ENCODE peak calls at places on chromosomes 5 and 9, in five cellular contexts. One of them, this sample, is unnamed.

GRCh38 chr5:151002681-151003502 is 17.5 kb upstream of the GPX3 start:
- DNase-seq in activated T-helper 9 cell treated with anti-CD3 and anti-CD28 coated beads, Interleukin-2, amount 50 U/mL, for 16 hours: no peak
- DNase-seq in dermis microvascular lymphatic vessel endothelial cell: no peak
- DNase-seq in stimulated activated CD8-positive, alpha-beta memory T cell treated with anti-CD3 and anti-CD28 coated beads, Interleukin-15, amount 100 ng/mL, for 24 hours: no peak
- DNase-seq in left colon: no peak
- DNase-seq in this sample: no peak

GRCh38 chr5:178467261-178468195 is 122.7 kb downstream of the COL23A1 start:
- DNase-seq in activated T-helper 9 cell treated with anti-CD3 and anti-CD28 coated beads, Interleukin-2, amount 50 U/mL, for 16 hours: no peak
- DNase-seq in dermis microvascular lymphatic vessel endothelial cell: peak; percentile 26
- DNase-seq in stimulated activated CD8-positive, alpha-beta memory T cell treated with anti-CD3 and anti-CD28 coated beads, Interleukin-15, amount 100 ng/mL, for 24 hours: no peak
- DNase-seq in left colon: peak; percentile 28
- DNase-seq in this sample: no peak

GRCh38 chr9:123784513-123784912 is 145.4 kb downstream of the DENND1A start:
- DNase-seq in activated T-helper 9 cell treated with anti-CD3 and anti-CD28 coated beads, Interleukin-2, amount 50 U/mL, for 16 hours: no peak
- DNase-seq in dermis microvascular lymphatic vessel endothelial cell: no peak
- DNase-seq in stimulated activated CD8-positive, alpha-beta memory T cell treated with anti-CD3 and anti-CD28 coated beads, Interleukin-15, amount 100 ng/mL, for 24 hours: no peak
- DNase-seq in left colon: no peak
- DNase-seq in this sample: no peak

GRCh38 chr5:31864015-31864414 is 225.1 kb downstream of the PDZD2 start:
- DNase-seq in activated T-helper 9 cell treated with anti-CD3 and anti-CD28 coated beads, Interleukin-2, amount 50 U/mL, for 16 hours: no peak
- DNase-seq in dermis microvascular lymphatic vessel endothelial cell: peak; percentile 12
- DNase-seq in stimulated activated CD8-positive, alpha-beta memory T cell treated with anti-CD3 and anti-CD28 coated beads, Interleukin-15, amount 100 ng/mL, for 24 hours: no peak
- DNase-seq in left colon: no peak
- DNase-seq in this sample: no peak

GRCh38 chr5:56102885-56103284 is 108.1 kb upstream of the IL6ST start:
- DNase-seq in activated T-helper 9 cell treated with anti-CD3 and anti-CD28 coated beads, Interleukin-2, amount 50 U/mL, for 16 hours: no peak
- DNase-seq in dermis microvascular lymphatic vessel endothelial cell: peak; percentile 92
- DNase-seq in stimulated activated CD8-positive, alpha-beta memory T cell treated with anti-CD3 and anti-CD28 coated beads, Interleukin-15, amount 100 ng/mL, for 24 hours: no peak
- DNase-seq in left colon: no peak
- DNase-seq in this sample: no peak

GRCh38 chr5:124662261-124662781 is 84.1 kb downstream of the ZNF608 start:
- DNase-seq in activated T-helper 9 cell treated with anti-CD3 and anti-CD28 coated beads, Interleukin-2, amount 50 U/mL, for 16 hours: no peak
- DNase-seq in dermis microvascular lymphatic vessel endothelial cell: no peak
- DNase-seq in stimulated activated CD8-positive, alpha-beta memory T cell treated with anti-CD3 and anti-CD28 coated beads, Interleukin-15, amount 100 ng/mL, for 24 hours: no peak
- DNase-seq in left colon: no peak
- DNase-seq in this sample: no peak

GRCh38 chr5:173395257-173395932 is 67.2 kb upstream of the STC2 start:
- DNase-seq in activated T-helper 9 cell treated with anti-CD3 and anti-CD28 coated beads, Interleukin-2, amount 50 U/mL, for 16 hours: no peak
- DNase-seq in dermis microvascular lymphatic vessel endothelial cell: peak; percentile 21
- DNase-seq in stimulated activated CD8-positive, alpha-beta memory T cell treated with anti-CD3 and anti-CD28 coated beads, Interleukin-15, amount 100 ng/mL, for 24 hours: no peak
- DNase-seq in left colon: no peak
- DNase-seq in this sample: no peak

GRCh38 chr5:152542741-152543140 is 137.7 kb upstream of the NMUR2 start:
- DNase-seq in activated T-helper 9 cell treated with anti-CD3 and anti-CD28 coated beads, Interleukin-2, amount 50 U/mL, for 16 hours: no peak
- DNase-seq in dermis microvascular lymphatic vessel endothelial cell: no peak
- DNase-seq in stimulated activated CD8-positive, alpha-beta memory T cell treated with anti-CD3 and anti-CD28 coated beads, Interleukin-15, amount 100 ng/mL, for 24 hours: no peak
- DNase-seq in left colon: no peak
- DNase-seq in this sample: no peak

GRCh38 chr9:131394464-131395026 is 659 bp downstream of the PRRC2B start:
- DNase-seq in activated T-helper 9 cell treated with anti-CD3 and anti-CD28 coated beads, Interleukin-2, amount 50 U/mL, for 16 hours: peak; percentile 41
- DNase-seq in dermis microvascular lymphatic vessel endothelial cell: peak; percentile 52
- DNase-seq in stimulated activated CD8-positive, alpha-beta memory T cell treated with anti-CD3 and anti-CD28 coated beads, Interleukin-15, amount 100 ng/mL, for 24 hours: no peak
- DNase-seq in left colon: peak; percentile 63
- DNase-seq in this sample: peak; percentile 44

GRCh38 chr5:180824630-180825476 is 22.2 kb upstream of the MGAT1 start:
- DNase-seq in activated T-helper 9 cell treated with anti-CD3 and anti-CD28 coated beads, Interleukin-2, amount 50 U/mL, for 16 hours: no peak
- DNase-seq in dermis microvascular lymphatic vessel endothelial cell: peak; percentile 50
- DNase-seq in stimulated activated CD8-positive, alpha-beta memory T cell treated with anti-CD3 and anti-CD28 coated beads, Interleukin-15, amount 100 ng/mL, for 24 hours: no peak
- DNase-seq in left colon: no peak
- DNase-seq in this sample: no peak

GRCh38 chr5:13957032-13957645 is 12.7 kb upstream of the DNAH5 start:
- DNase-seq in activated T-helper 9 cell treated with anti-CD3 and anti-CD28 coated beads, Interleukin-2, amount 50 U/mL, for 16 hours: no peak
- DNase-seq in dermis microvascular lymphatic vessel endothelial cell: peak; percentile 64
- DNase-seq in stimulated activated CD8-positive, alpha-beta memory T cell treated with anti-CD3 and anti-CD28 coated beads, Interleukin-15, amount 100 ng/mL, for 24 hours: no peak
- DNase-seq in left colon: no peak
- DNase-seq in this sample: no peak

GRCh38 chr9:2230362-2230761 is 215.2 kb downstream of the SMARCA2 start:
- DNase-seq in activated T-helper 9 cell treated with anti-CD3 and anti-CD28 coated beads, Interleukin-2, amount 50 U/mL, for 16 hours: no peak
- DNase-seq in dermis microvascular lymphatic vessel endothelial cell: no peak
- DNase-seq in stimulated activated CD8-positive, alpha-beta memory T cell treated with anti-CD3 and anti-CD28 coated beads, Interleukin-15, amount 100 ng/mL, for 24 hours: no peak
- DNase-seq in left colon: no peak
- DNase-seq in this sample: no peak

GRCh38 chr9:85182381-85182780 is 512.9 kb downstream of the NTRK2 start:
- DNase-seq in activated T-helper 9 cell treated with anti-CD3 and anti-CD28 coated beads, Interleukin-2, amount 50 U/mL, for 16 hours: no peak
- DNase-seq in dermis microvascular lymphatic vessel endothelial cell: no peak
- DNase-seq in stimulated activated CD8-positive, alpha-beta memory T cell treated with anti-CD3 and anti-CD28 coated beads, Interleukin-15, amount 100 ng/mL, for 24 hours: no peak
- DNase-seq in left colon: no peak
- DNase-seq in this sample: no peak

GRCh38 chr5:172867761-172868435 is 33.8 kb downstream of the ERGIC1 start:
- DNase-seq in activated T-helper 9 cell treated with anti-CD3 and anti-CD28 coated beads, Interleukin-2, amount 50 U/mL, for 16 hours: no peak
- DNase-seq in dermis microvascular lymphatic vessel endothelial cell: no peak
- DNase-seq in stimulated activated CD8-positive, alpha-beta memory T cell treated with anti-CD3 and anti-CD28 coated beads, Interleukin-15, amount 100 ng/mL, for 24 hours: no peak
- DNase-seq in left colon: no peak
- DNase-seq in this sample: no peak

GRCh38 chr5:133285583-133286021 is 233.8 kb downstream of the HSPA4 start:
- DNase-seq in activated T-helper 9 cell treated with anti-CD3 and anti-CD28 coated beads, Interleukin-2, amount 50 U/mL, for 16 hours: no peak
- DNase-seq in dermis microvascular lymphatic vessel endothelial cell: peak; percentile 18
- DNase-seq in stimulated activated CD8-positive, alpha-beta memory T cell treated with anti-CD3 and anti-CD28 coated beads, Interleukin-15, amount 100 ng/mL, for 24 hours: no peak
- DNase-seq in left colon: peak; percentile 31
- DNase-seq in this sample: no peak

GRCh38 chr5:75510836-75511434 is 494 bp downstream of the CERT1 start:
- DNase-seq in activated T-helper 9 cell treated with anti-CD3 and anti-CD28 coated beads, Interleukin-2, amount 50 U/mL, for 16 hours: peak; percentile 30
- DNase-seq in dermis microvascular lymphatic vessel endothelial cell: peak; percentile 48
- DNase-seq in stimulated activated CD8-positive, alpha-beta memory T cell treated with anti-CD3 and anti-CD28 coated beads, Interleukin-15, amount 100 ng/mL, for 24 hours: peak; percentile 29
- DNase-seq in left colon: peak; percentile 71
- DNase-seq in this sample: no peak

GRCh38 chr5:141848771-141849370 is 29.3 kb downstream of the PCDH1 start:
- DNase-seq in activated T-helper 9 cell treated with anti-CD3 and anti-CD28 coated beads, Interleukin-2, amount 50 U/mL, for 16 hours: no peak
- DNase-seq in dermis microvascular lymphatic vessel endothelial cell: peak; percentile 95
- DNase-seq in stimulated activated CD8-positive, alpha-beta memory T cell treated with anti-CD3 and anti-CD28 coated beads, Interleukin-15, amount 100 ng/mL, for 24 hours: no peak
- DNase-seq in left colon: peak; percentile 78
- DNase-seq in this sample: no peak

GRCh38 chr5:66958126-66958983 is 238.2 kb downstream of the CD180 start:
- DNase-seq in activated T-helper 9 cell treated with anti-CD3 and anti-CD28 coated beads, Interleukin-2, amount 50 U/mL, for 16 hours: no peak
- DNase-seq in dermis microvascular lymphatic vessel endothelial cell: peak; percentile 67
- DNase-seq in stimulated activated CD8-positive, alpha-beta memory T cell treated with anti-CD3 and anti-CD28 coated beads, Interleukin-15, amount 100 ng/mL, for 24 hours: no peak
- DNase-seq in left colon: no peak
- DNase-seq in this sample: no peak

GRCh38 chr5:34667705-34668104 is 11.6 kb downstream of the RAI14 start:
- DNase-seq in activated T-helper 9 cell treated with anti-CD3 and anti-CD28 coated beads, Interleukin-2, amount 50 U/mL, for 16 hours: no peak
- DNase-seq in dermis microvascular lymphatic vessel endothelial cell: no peak
- DNase-seq in stimulated activated CD8-positive, alpha-beta memory T cell treated with anti-CD3 and anti-CD28 coated beads, Interleukin-15, amount 100 ng/mL, for 24 hours: no peak
- DNase-seq in left colon: no peak
- DNase-seq in this sample: no peak

GRCh38 chr9:71830131-71830530 is 61.8 kb upstream of the CEMIP2 start:
- DNase-seq in activated T-helper 9 cell treated with anti-CD3 and anti-CD28 coated beads, Interleukin-2, amount 50 U/mL, for 16 hours: no peak
- DNase-seq in dermis microvascular lymphatic vessel endothelial cell: no peak
- DNase-seq in stimulated activated CD8-positive, alpha-beta memory T cell treated with anti-CD3 and anti-CD28 coated beads, Interleukin-15, amount 100 ng/mL, for 24 hours: no peak
- DNase-seq in left colon: no peak
- DNase-seq in this sample: no peak

GRCh38 chr5:11415751-11416150 is 488.5 kb downstream of the CTNND2 start:
- DNase-seq in activated T-helper 9 cell treated with anti-CD3 and anti-CD28 coated beads, Interleukin-2, amount 50 U/mL, for 16 hours: no peak
- DNase-seq in dermis microvascular lymphatic vessel endothelial cell: no peak
- DNase-seq in stimulated activated CD8-positive, alpha-beta memory T cell treated with anti-CD3 and anti-CD28 coated beads, Interleukin-15, amount 100 ng/mL, for 24 hours: no peak
- DNase-seq in left colon: no peak
- DNase-seq in this sample: no peak

GRCh38 chr9:20028192-20028848 is 239.5 kb upstream of the SLC24A2 start:
- DNase-seq in activated T-helper 9 cell treated with anti-CD3 and anti-CD28 coated beads, Interleukin-2, amount 50 U/mL, for 16 hours: no peak
- DNase-seq in dermis microvascular lymphatic vessel endothelial cell: peak; percentile 46
- DNase-seq in stimulated activated CD8-positive, alpha-beta memory T cell treated with anti-CD3 and anti-CD28 coated beads, Interleukin-15, amount 100 ng/mL, for 24 hours: no peak
- DNase-seq in left colon: no peak
- DNase-seq in this sample: no peak

GRCh38 chr5:11904270-11904906 is at the start of gene CTNND2:
- DNase-seq in activated T-helper 9 cell treated with anti-CD3 and anti-CD28 coated beads, Interleukin-2, amount 50 U/mL, for 16 hours: no peak
- DNase-seq in dermis microvascular lymphatic vessel endothelial cell: no peak
- DNase-seq in stimulated activated CD8-positive, alpha-beta memory T cell treated with anti-CD3 and anti-CD28 coated beads, Interleukin-15, amount 100 ng/mL, for 24 hours: no peak
- DNase-seq in left colon: no peak
- DNase-seq in this sample: peak; percentile 50

GRCh38 chr9:85377751-85378289 is 363.9 kb downstream of the AGTPBP1 start:
- DNase-seq in activated T-helper 9 cell treated with anti-CD3 and anti-CD28 coated beads, Interleukin-2, amount 50 U/mL, for 16 hours: no peak
- DNase-seq in dermis microvascular lymphatic vessel endothelial cell: no peak
- DNase-seq in stimulated activated CD8-positive, alpha-beta memory T cell treated with anti-CD3 and anti-CD28 coated beads, Interleukin-15, amount 100 ng/mL, for 24 hours: no peak
- DNase-seq in left colon: no peak
- DNase-seq in this sample: no peak

GRCh38 chr5:172497591-172498255 is 43.4 kb upstream of the SH3PXD2B start:
- DNase-seq in activated T-helper 9 cell treated with anti-CD3 and anti-CD28 coated beads, Interleukin-2, amount 50 U/mL, for 16 hours: no peak
- DNase-seq in dermis microvascular lymphatic vessel endothelial cell: no peak
- DNase-seq in stimulated activated CD8-positive, alpha-beta memory T cell treated with anti-CD3 and anti-CD28 coated beads, Interleukin-15, amount 100 ng/mL, for 24 hours: no peak
- DNase-seq in left colon: no peak
- DNase-seq in this sample: no peak

GRCh38 chr9:92807757-92808725 is 43.4 kb upstream of the BICD2 start:
- DNase-seq in activated T-helper 9 cell treated with anti-CD3 and anti-CD28 coated beads, Interleukin-2, amount 50 U/mL, for 16 hours: peak; percentile 6
- DNase-seq in dermis microvascular lymphatic vessel endothelial cell: no peak
- DNase-seq in stimulated activated CD8-positive, alpha-beta memory T cell treated with anti-CD3 and anti-CD28 coated beads, Interleukin-15, amount 100 ng/mL, for 24 hours: no peak
- DNase-seq in left colon: peak; percentile 15
- DNase-seq in this sample: no peak

GRCh38 chr9:72315510-72316287 is 49.3 kb downstream of the ZFAND5 start:
- DNase-seq in activated T-helper 9 cell treated with anti-CD3 and anti-CD28 coated beads, Interleukin-2, amount 50 U/mL, for 16 hours: no peak
- DNase-seq in dermis microvascular lymphatic vessel endothelial cell: no peak
- DNase-seq in stimulated activated CD8-positive, alpha-beta memory T cell treated with anti-CD3 and anti-CD28 coated beads, Interleukin-15, amount 100 ng/mL, for 24 hours: no peak
- DNase-seq in left colon: peak; percentile 36
- DNase-seq in this sample: no peak

GRCh38 chr5:43601454-43602260 is 1.3 kb upstream of the NNT start:
- DNase-seq in activated T-helper 9 cell treated with anti-CD3 and anti-CD28 coated beads, Interleukin-2, amount 50 U/mL, for 16 hours: no peak
- DNase-seq in dermis microvascular lymphatic vessel endothelial cell: peak; percentile 83
- DNase-seq in stimulated activated CD8-positive, alpha-beta memory T cell treated with anti-CD3 and anti-CD28 coated beads, Interleukin-15, amount 100 ng/mL, for 24 hours: no peak
- DNase-seq in left colon: no peak
- DNase-seq in this sample: no peak

This sample was measured in mesothelial cell of epicardium.